ENCODE peak calls at places on chromosome 13, in five cellular contexts. B, S, N, O and X are unnamed samples.

GRCh38 chr13:49466240-49466914 is 22.3 kb downstream of the SETDB2 start:
- DNase-seq in B (no peak), S (no peak), N (no peak), O (no peak), X (peak; percentile 85)

GRCh38 chr13:110546389-110546788 is 15.1 kb downstream of the RAB20 start:
- DNase-seq in B (no peak), S (no peak), N (no peak), O (no peak), X (no peak)

GRCh38 chr13:113353254-113353653 is 10.7 kb downstream of the GRTP1 start:
- DNase-seq in B (no peak), S (no peak), N (no peak), O (no peak), X (no peak)

GRCh38 chr13:76094645-76095044 is 458.5 kb downstream of the LMO7 start:
- DNase-seq in B (no peak), S (no peak), N (no peak), O (no peak), X (no peak)

GRCh38 chr13:107681611-107682010 is 533.7 kb downstream of the LIG4 start:
- DNase-seq in B (no peak), S (no peak), N (no peak), O (no peak), X (peak; percentile 25)

GRCh38 chr13:95784891-95785290 is 108.0 kb downstream of the DNAJC3 start:
- DNase-seq in B (no peak), S (peak; percentile 37), N (no peak), O (no peak), X (no peak)

GRCh38 chr13:112686364-112686763 is 3.5 kb upstream of the ATP11A start:
- DNase-seq in B (no peak), S (no peak), N (no peak), O (no peak), X (no peak)

GRCh38 chr13:86731987-86732386 is 932.8 kb upstream of the SLITRK6 start:
- DNase-seq in B (no peak), S (no peak), N (no peak), O (no peak), X (no peak)

GRCh38 chr13:94218537-94218936 is 260.9 kb downstream of the DCT start:
- DNase-seq in B (no peak), S (no peak), N (no peak), O (peak; percentile 80), X (no peak)

GRCh38 chr13:71030789-71031188 is 836.2 kb downstream of the DACH1 start:
- DNase-seq in B (no peak), S (no peak), N (no peak), O (peak; percentile 38), X (no peak)

GRCh38 chr13:95298971-95299627 is 2.2 kb downstream of the ABCC4 start:
- DNase-seq in B (no peak), S (peak; percentile 88), N (no peak), O (no peak), X (no peak)

GRCh38 chr13:101474419-101474957 is 22.0 kb downstream of the ITGBL1 start:
- DNase-seq in B (peak; percentile 57), S (peak; percentile 92), N (peak; percentile 5), O (peak; percentile 79), X (peak; percentile 80)

GRCh38 chr13:30880151-30880551 is 25.9 kb upstream of the MEDAG start:
- DNase-seq in B (no peak), S (no peak), N (no peak), O (no peak), X (no peak)

GRCh38 chr13:46831588-46832194 is 34.7 kb upstream of the ESD start:
- DNase-seq in B (peak; percentile 34), S (peak; percentile 56), N (peak; percentile 54), O (peak; percentile 71), X (peak; percentile 81)

GRCh38 chr13:67130444-67130843 is 99.7 kb downstream of the PCDH9 start:
- DNase-seq in B (no peak), S (no peak), N (no peak), O (no peak), X (no peak)

GRCh38 chr13:112720814-112721197 is 31.0 kb downstream of the ATP11A start:
- DNase-seq in B (no peak), S (no peak), N (no peak), O (no peak), X (no peak)

GRCh38 chr13:112910016-112910415 is 59.0 kb upstream of the MCF2L start:
- DNase-seq in B (no peak), S (peak; percentile 33), N (no peak), O (no peak), X (no peak)

GRCh38 chr13:97978661-97979450 is 25.4 kb downstream of the IPO5 start:
- DNase-seq in B (no peak), S (peak; percentile 65), N (no peak), O (peak; percentile 66), X (peak; percentile 20)

GRCh38 chr13:49218493-49219051 is 1.6 kb upstream of the MLNR start:
- DNase-seq in B (no peak), S (peak; percentile 16), N (no peak), O (peak; percentile 63), X (peak; percentile 79)

GRCh38 chr13:93476175-93476574 is 249.6 kb downstream of the GPC6 start:
- DNase-seq in B (no peak), S (peak; percentile 61), N (no peak), O (no peak), X (no peak)